ENCODE peak calls at places on chromosomes 2 and 18, in eight cellular contexts. W, I, Q, K, Z, T, V and N are unnamed samples.
A peak's percentile ranks its signal among the peaks of the same experiment; 100 is the strongest.

GRCh38 chr2:235577404-235578330 is 83.8 kb downstream of the AGAP1 start:
- DNase-seq in W (no peak), I (no peak), Q (no peak), K (no peak), Z (no peak), T (no peak), V (no peak), N (peak; percentile 75)

GRCh38 chr2:29482341-29482740 is 367.1 kb downstream of the CLIP4 start:
- DNase-seq in W (no peak), I (no peak), Q (no peak), K (no peak), Z (no peak), T (no peak), V (no peak), N (no peak)

GRCh38 chr2:107553045-107553444 is 273.6 kb upstream of the RGPD4 start:
- DNase-seq in W (no peak), I (no peak), Q (no peak), K (no peak), Z (no peak), T (no peak), V (no peak), N (no peak)

GRCh38 chr2:62467475-62468321 is 38.3 kb downstream of the TMEM17 start:
- DNase-seq in W (no peak), I (peak; percentile 34), Q (no peak), K (no peak), Z (no peak), T (no peak), V (peak; percentile 14), N (no peak)

GRCh38 chr2:172092716-172093415 is 7.6 kb downstream of the DLX1 start:
- DNase-seq in W (no peak), I (peak; percentile 35), Q (no peak), K (no peak), Z (no peak), T (no peak), V (no peak), N (no peak)

GRCh38 chr18:710418-711300 is 1.8 kb downstream of the ENOSF1 start:
- DNase-seq in W (no peak), I (no peak), Q (no peak), K (no peak), Z (no peak), T (no peak), V (no peak), N (no peak)

GRCh38 chr2:173749315-173749714 is 215.9 kb downstream of the SP3 start:
- DNase-seq in W (no peak), I (no peak), Q (peak; percentile 27), K (no peak), Z (no peak), T (no peak), V (no peak), N (no peak)

GRCh38 chr18:36757081-36757480 is 71.7 kb downstream of the TPGS2 start:
- DNase-seq in W (no peak), I (peak; percentile 84), Q (peak; percentile 44), K (no peak), Z (peak; percentile 10), T (no peak), V (peak; percentile 31), N (no peak)

GRCh38 chr18:72504866-72505265 is 39.3 kb downstream of the CBLN2 start:
- DNase-seq in W (no peak), I (no peak), Q (no peak), K (no peak), Z (no peak), T (no peak), V (no peak), N (no peak)

GRCh38 chr2:40343904-40344303 is 108.0 kb downstream of the SLC8A1 start:
- DNase-seq in W (no peak), I (no peak), Q (no peak), K (no peak), Z (no peak), T (no peak), V (no peak), N (no peak)

GRCh38 chr2:188046437-188046836 is 245.2 kb upstream of the GULP1 start:
- DNase-seq in W (no peak), I (no peak), Q (no peak), K (no peak), Z (no peak), T (no peak), V (no peak), N (no peak)